ENCODE peak calls at places on chromosomes 11 and 22, in five cellular contexts. C is fibroblast of pulmonary artery, T is neural progenitor cell, B is fibroblast of lung, K is natural killer cell. U is an unnamed sample.

GRCh38 chr11:82871646-82872045 is 28.6 kb downstream of the PRCP start:
- DNase-seq in C (no peak), T (no peak), B (no peak), K (no peak), U (no peak)

GRCh38 chr11:86666193-86666592 is 6.2 kb downstream of the ME3 start:
- DNase-seq in C (no peak), T (no peak), B (no peak), K (no peak), U (no peak)

GRCh38 chr22:47333625-47334024 is 571.2 kb downstream of the TBC1D22A start:
- DNase-seq in C (peak; percentile 95), T (no peak), B (peak; percentile 59), K (no peak), U (no peak)

GRCh38 chr11:69310934-69311766 is 17.2 kb downstream of the MYEOV start:
- DNase-seq in C (no peak), T (no peak), B (no peak), K (no peak), U (no peak)

GRCh38 chr11:117385906-117386305 is 58.3 kb downstream of the CEP164 start:
- DNase-seq in C (no peak), T (no peak), B (no peak), K (no peak), U (no peak)

GRCh38 chr11:96215094-96215782 is 127.8 kb downstream of the MAML2 start:
- DNase-seq in C (peak; percentile 68), T (no peak), B (peak; percentile 75), K (peak; percentile 30), U (peak; percentile 30)

GRCh38 chr11:115503083-115503885 is 931 bp downstream of the CADM1 start:
- DNase-seq in C (peak; percentile 10), T (peak; percentile 85), B (peak; percentile 71), K (no peak), U (no peak)

GRCh38 chr11:97136067-97136466 is 746.3 kb downstream of the JRKL start:
- DNase-seq in C (no peak), T (no peak), B (no peak), K (no peak), U (no peak)

GRCh38 chr11:6876914-6877313 is 489 bp downstream of the OR10A4 start:
- DNase-seq in C (no peak), T (no peak), B (no peak), K (no peak), U (no peak)

GRCh38 chr11:17267576-17267975 is 9.0 kb upstream of the NUCB2 start:
- DNase-seq in C (peak; percentile 64), T (no peak), B (peak; percentile 86), K (no peak), U (no peak)

GRCh38 chr11:86214710-86215109 is 29.8 kb upstream of the EED start:
- DNase-seq in C (no peak), T (no peak), B (no peak), K (no peak), U (peak; percentile 22)

GRCh38 chr22:28817919-28818859 is 17.8 kb upstream of the XBP1 start:
- DNase-seq in C (no peak), T (no peak), B (no peak), K (no peak), U (no peak)

GRCh38 chr11:86592659-86593451 is 79.6 kb downstream of the ME3 start:
- DNase-seq in C (peak; percentile 91), T (no peak), B (peak; percentile 88), K (peak; percentile 38), U (peak; percentile 23)

DNA sequence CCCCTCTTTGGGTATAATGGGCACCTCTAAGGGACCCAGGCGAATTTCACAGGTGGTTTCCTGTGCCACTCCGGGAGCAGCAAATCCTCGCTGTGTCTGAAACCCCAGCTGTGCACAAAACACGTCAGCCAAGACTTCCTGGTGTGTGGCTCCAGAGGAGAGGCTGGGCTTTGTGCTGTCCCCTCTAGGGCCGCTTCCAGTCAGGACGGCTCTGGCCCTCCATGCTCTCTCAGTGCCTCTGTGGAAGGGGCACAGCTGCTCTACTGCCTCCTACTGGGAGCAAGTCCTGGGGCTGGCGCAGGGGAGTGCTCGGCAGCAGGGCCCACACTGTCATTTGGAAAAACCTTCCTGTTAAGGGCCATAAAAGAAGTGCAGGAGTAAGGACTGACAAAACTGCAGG is 23.7 kb upstream of the ARFGAP3 start:
- DNase-seq in C (no peak), T (no peak), B (no peak), K (no peak), U (no peak)
- TF ChIP-seq CTCF in C (peak; percentile 15), T (peak; percentile 30), B (no peak), K (no peak), U (no peak)

DNA sequence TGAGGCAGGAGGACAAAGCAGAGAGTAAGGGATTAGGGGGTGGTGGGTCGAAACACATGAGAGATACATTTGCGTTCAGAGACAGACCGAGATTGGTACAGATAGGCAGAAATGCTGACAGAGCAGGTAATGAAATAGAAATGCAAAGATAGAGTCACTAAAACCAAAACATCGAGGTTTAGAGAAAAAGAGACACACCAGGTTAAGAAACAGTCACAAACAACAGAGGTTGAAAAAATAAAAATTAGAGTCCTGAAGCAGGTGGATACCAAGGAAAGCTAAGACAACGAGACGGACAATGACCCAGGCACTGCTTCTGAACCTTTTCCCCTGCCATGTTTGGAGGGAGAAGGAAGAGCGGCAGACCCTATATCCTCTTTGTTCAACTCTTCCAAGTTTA is 1.2 kb upstream of the MAPK1 start:
- DNase-seq in C (no peak), T (no peak), B (no peak), K (no peak), U (no peak)
- TF ChIP-seq CTCF in C (no peak), T (no peak), B (no peak), K (no peak), U (no peak)

GRCh38 chr22:25235547-25236290 is 16.3 kb downstream of the CRYBB2 start:
- DNase-seq in C (peak; percentile 84), T (peak; percentile 94), B (peak; percentile 77), K (peak; percentile 39), U (peak; percentile 56)
- TF ChIP-seq CTCF in C (peak; percentile 61), T (peak; percentile 88), B (peak; percentile 23), K (peak; percentile 24), U (no peak)

DNA sequence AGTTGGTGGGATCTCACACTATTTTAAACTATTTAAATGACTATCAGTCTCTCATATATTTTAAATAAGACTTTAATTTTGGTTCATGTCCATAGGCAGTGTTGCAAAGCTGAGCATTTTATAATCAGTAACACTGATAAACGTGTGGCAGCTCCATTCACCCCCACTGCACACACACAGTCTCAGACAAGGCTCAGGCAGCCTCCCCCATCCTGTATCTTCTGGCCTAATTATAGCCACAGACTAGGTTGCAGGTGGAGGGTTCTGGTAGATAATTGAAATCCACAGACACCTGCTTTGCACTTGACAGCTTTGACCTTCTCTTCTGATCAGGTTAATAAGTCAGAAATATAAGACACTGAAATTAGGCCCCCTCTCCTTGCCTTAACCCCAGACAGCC is 118.5 kb upstream of the LDLRAD3 start:
- DNase-seq in C (no peak), T (no peak), B (no peak), K (no peak), U (no peak)
- TF ChIP-seq CTCF in C (no peak), T (no peak), B (no peak), K (no peak), U (no peak)